ENCODE peak calls at places on chromosomes 5 and 9, in four cellular contexts. One of them, this sample, is unnamed.
A peak's percentile ranks its signal among the peaks of the same experiment; 100 is the strongest.

GRCh38 chr9:5949103-5949699 is 58.5 kb downstream of the MLANA start:
- DNase-seq in A549: no peak
- DNase-seq in neural progenitor cell: no peak
- DNase-seq in brain microvascular endothelial cell: no peak
- DNase-seq in this sample: peak; percentile 27

GRCh38 chr9:99046542-99047071 is 58.3 kb upstream of the TGFBR1 start:
- DNase-seq in neural progenitor cell: no peak
- DNase-seq in A549: no peak
- DNase-seq in brain microvascular endothelial cell: no peak
- DNase-seq in this sample: no peak

GRCh38 chr9:122140368-122141193 is 19.0 kb downstream of the NDUFA8 start:
- DNase-seq in neural progenitor cell: no peak
- DNase-seq in A549: no peak
- DNase-seq in brain microvascular endothelial cell: no peak
- DNase-seq in this sample: no peak

GRCh38 chr9:35942286-35942685 is 15.7 kb downstream of the OR2S2 start:
- DNase-seq in brain microvascular endothelial cell: no peak
- DNase-seq in A549: no peak
- DNase-seq in neural progenitor cell: no peak
- DNase-seq in this sample: no peak

GRCh38 chr9:2106666-2107065 is 91.5 kb downstream of the SMARCA2 start:
- DNase-seq in neural progenitor cell: no peak
- DNase-seq in A549: no peak
- DNase-seq in brain microvascular endothelial cell: no peak
- DNase-seq in this sample: no peak

GRCh38 chr5:176629853-176630680 is at the start of the genes EIF4E1B and SNCB:
- DNase-seq in neural progenitor cell: peak; percentile 87
- DNase-seq in brain microvascular endothelial cell: peak; percentile 38
- DNase-seq in A549: peak; percentile 64
- DNase-seq in this sample: peak; percentile 70

GRCh38 chr9:113523421-113524141 is 60.1 kb downstream of the RGS3 start:
- DNase-seq in brain microvascular endothelial cell: peak; percentile 25
- DNase-seq in neural progenitor cell: no peak
- DNase-seq in A549: no peak
- DNase-seq in this sample: no peak

GRCh38 chr5:138352071-138352721 is at the start of gene KDM3B:
- DNase-seq in A549: peak; percentile 87
- DNase-seq in neural progenitor cell: peak; percentile 93
- DNase-seq in brain microvascular endothelial cell: peak; percentile 69
- DNase-seq in this sample: peak; percentile 93

GRCh38 chr5:169071-169727 is 22.1 kb upstream of the LRRC14B start:
- DNase-seq in A549: no peak
- DNase-seq in brain microvascular endothelial cell: peak; percentile 84
- DNase-seq in neural progenitor cell: no peak
- DNase-seq in this sample: no peak

GRCh38 chr9:131382850-131383729 is 10.8 kb upstream of the PRRC2B start:
- DNase-seq in brain microvascular endothelial cell: peak; percentile 58
- DNase-seq in neural progenitor cell: peak; percentile 93
- DNase-seq in A549: peak; percentile 69
- DNase-seq in this sample: peak; percentile 92

GRCh38 chr9:133527444-133527920 is 2.7 kb upstream of the MYMK start:
- DNase-seq in A549: no peak
- DNase-seq in neural progenitor cell: peak; percentile 51
- DNase-seq in brain microvascular endothelial cell: no peak
- DNase-seq in this sample: no peak

GRCh38 chr9:134996591-134997530 is 79.1 kb upstream of the FCN1 start:
- DNase-seq in brain microvascular endothelial cell: no peak
- DNase-seq in neural progenitor cell: no peak
- DNase-seq in A549: no peak
- DNase-seq in this sample: no peak

GRCh38 chr5:40687316-40687715 is 7.6 kb downstream of the PTGER4 start:
- DNase-seq in brain microvascular endothelial cell: no peak
- DNase-seq in neural progenitor cell: no peak
- DNase-seq in A549: no peak
- DNase-seq in this sample: no peak

GRCh38 chr5:150438873-150439546 is 10.5 kb downstream of the RPS14 start:
- DNase-seq in neural progenitor cell: peak; percentile 79
- DNase-seq in A549: peak; percentile 83
- DNase-seq in brain microvascular endothelial cell: no peak
- DNase-seq in this sample: peak; percentile 85

GRCh38 chr5:9774472-9775079 is 144.4 kb upstream of the TAS2R1 start:
- DNase-seq in neural progenitor cell: peak; percentile 15
- DNase-seq in A549: no peak
- DNase-seq in brain microvascular endothelial cell: peak; percentile 90
- DNase-seq in this sample: peak; percentile 89

GRCh38 chr5:35859101-35859661 is 2.5 kb downstream of the IL7R start:
- DNase-seq in A549: no peak
- DNase-seq in neural progenitor cell: peak; percentile 39
- DNase-seq in brain microvascular endothelial cell: no peak
- DNase-seq in this sample: no peak

GRCh38 chr5:19790811-19791466 is 197.1 kb downstream of the CDH18 start:
- DNase-seq in A549: no peak
- DNase-seq in brain microvascular endothelial cell: no peak
- DNase-seq in neural progenitor cell: no peak
- DNase-seq in this sample: no peak

GRCh38 chr5:161115941-161116340 is 263.9 kb upstream of the ATP10B start:
- DNase-seq in A549: no peak
- DNase-seq in neural progenitor cell: no peak
- DNase-seq in brain microvascular endothelial cell: no peak
- DNase-seq in this sample: no peak

GRCh38 chr5:64637144-64637543 is 53.2 kb upstream of the SHISAL2B start:
- DNase-seq in brain microvascular endothelial cell: no peak
- DNase-seq in neural progenitor cell: no peak
- DNase-seq in A549: no peak
- DNase-seq in this sample: peak; percentile 48

GRCh38 chr9:22073349-22073748 is 64.2 kb upstream of the CDKN2B start:
- DNase-seq in brain microvascular endothelial cell: no peak
- DNase-seq in neural progenitor cell: no peak
- DNase-seq in A549: no peak
- DNase-seq in this sample: no peak

GRCh38 chr5:59744531-59744992 is 149.0 kb downstream of the PDE4D start:
- DNase-seq in neural progenitor cell: no peak
- DNase-seq in A549: peak; percentile 33
- DNase-seq in brain microvascular endothelial cell: peak; percentile 46
- DNase-seq in this sample: no peak

GRCh38 chr5:59749782-59750520 is 143.6 kb downstream of the PDE4D start:
- DNase-seq in brain microvascular endothelial cell: no peak
- DNase-seq in neural progenitor cell: no peak
- DNase-seq in A549: no peak
- DNase-seq in this sample: no peak

GRCh38 chr5:59741599-59741998 is 151.9 kb downstream of the PDE4D start:
- DNase-seq in brain microvascular endothelial cell: no peak
- DNase-seq in neural progenitor cell: no peak
- DNase-seq in A549: no peak
- DNase-seq in this sample: no peak

GRCh38 chr5:59745422-59745863 is 148.1 kb downstream of the PDE4D start:
- DNase-seq in brain microvascular endothelial cell: peak; percentile 91
- DNase-seq in A549: peak; percentile 38
- DNase-seq in neural progenitor cell: no peak
- DNase-seq in this sample: no peak

DNA sequence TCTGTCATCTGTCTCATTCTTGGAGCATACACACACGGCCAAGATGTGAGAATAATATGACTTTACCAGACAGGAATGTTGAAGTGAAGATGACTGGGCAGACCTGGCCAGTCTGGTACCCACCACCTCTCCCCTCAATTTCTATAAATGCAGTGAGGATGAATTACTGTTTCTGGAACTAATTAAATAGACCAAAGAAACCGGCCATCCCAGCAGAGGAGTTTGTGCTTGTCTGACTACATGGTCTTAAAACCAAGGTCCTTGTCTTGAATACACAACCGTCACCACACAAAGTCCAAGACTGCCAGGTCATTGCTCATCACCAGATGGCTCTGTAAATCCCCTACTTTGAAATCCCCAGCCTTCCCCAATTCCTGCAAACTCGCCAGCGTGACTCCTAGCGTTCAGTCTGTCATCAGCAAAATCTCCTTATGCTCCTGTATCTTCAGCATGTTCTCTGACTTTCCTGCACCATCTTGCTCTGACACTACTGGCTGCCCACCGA is 147.2 kb downstream of the PDE4D start:
- DNase-seq in A549: peak; percentile 53
- DNase-seq in brain microvascular endothelial cell: peak; percentile 74
- DNase-seq in neural progenitor cell: no peak
- DNase-seq in this sample: no peak
- H3K27ac ChIP-seq in A549: peak overlapping the region; percentile 80
- H3K27ac ChIP-seq in brain microvascular endothelial cell: peak overlapping the region; percentile 95
- H3K27ac ChIP-seq in neural progenitor cell: no peak overlapping the region
- H3K27ac ChIP-seq in this sample: no peak overlapping the region

DNA sequence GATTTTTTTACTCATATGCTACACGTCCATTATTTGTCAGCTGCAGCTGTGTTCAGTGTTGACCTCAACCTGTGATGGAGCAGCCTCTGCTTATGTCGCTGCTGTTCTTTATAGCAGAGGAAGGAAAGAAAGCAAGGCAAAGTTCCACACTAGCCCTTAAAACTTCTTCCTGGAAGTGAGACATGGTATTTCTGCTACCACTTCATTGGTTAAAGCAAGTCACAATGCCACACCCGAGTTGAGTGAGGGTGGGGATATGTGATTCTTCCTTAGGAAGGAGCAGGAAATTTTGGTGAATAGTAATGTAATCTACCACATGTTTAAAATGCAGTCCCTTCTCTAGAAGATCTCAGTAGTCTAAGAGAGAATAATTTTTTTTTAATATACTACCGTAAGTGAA is 224.8 kb upstream of the DMRT1 start:
- DNase-seq in brain microvascular endothelial cell: no peak
- DNase-seq in A549: no peak
- DNase-seq in neural progenitor cell: no peak
- DNase-seq in this sample: no peak
- H3K27ac ChIP-seq in brain microvascular endothelial cell: no peak overlapping the region
- H3K27ac ChIP-seq in A549: no peak overlapping the region
- H3K27ac ChIP-seq in neural progenitor cell: no peak overlapping the region
- H3K27ac ChIP-seq in this sample: no peak overlapping the region

DNA sequence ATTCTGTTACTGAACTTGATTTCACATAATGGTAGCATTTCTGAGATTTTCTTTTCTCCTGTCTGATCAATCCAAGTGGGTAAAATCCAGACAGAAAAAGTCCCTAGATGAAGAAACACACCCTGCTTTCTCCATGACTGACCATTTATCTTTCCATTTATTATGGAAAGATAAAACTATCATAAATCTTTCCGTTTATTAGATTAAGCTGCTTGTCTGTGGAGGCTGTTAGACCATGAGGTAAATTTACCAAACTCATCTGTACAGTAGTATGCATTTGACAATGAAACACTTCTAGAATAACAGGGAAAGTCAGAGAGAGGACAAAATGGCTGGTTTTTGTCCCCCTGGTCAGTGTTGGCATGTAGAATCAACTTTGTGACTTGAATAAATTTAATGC is 491.2 kb upstream of the SEMA6A start:
- DNase-seq in brain microvascular endothelial cell: no peak
- DNase-seq in A549: no peak
- DNase-seq in neural progenitor cell: no peak
- DNase-seq in this sample: no peak
- H3K27ac ChIP-seq in brain microvascular endothelial cell: no peak overlapping the region
- H3K27ac ChIP-seq in A549: no peak overlapping the region
- H3K27ac ChIP-seq in neural progenitor cell: no peak overlapping the region
- H3K27ac ChIP-seq in this sample: no peak overlapping the region

DNA sequence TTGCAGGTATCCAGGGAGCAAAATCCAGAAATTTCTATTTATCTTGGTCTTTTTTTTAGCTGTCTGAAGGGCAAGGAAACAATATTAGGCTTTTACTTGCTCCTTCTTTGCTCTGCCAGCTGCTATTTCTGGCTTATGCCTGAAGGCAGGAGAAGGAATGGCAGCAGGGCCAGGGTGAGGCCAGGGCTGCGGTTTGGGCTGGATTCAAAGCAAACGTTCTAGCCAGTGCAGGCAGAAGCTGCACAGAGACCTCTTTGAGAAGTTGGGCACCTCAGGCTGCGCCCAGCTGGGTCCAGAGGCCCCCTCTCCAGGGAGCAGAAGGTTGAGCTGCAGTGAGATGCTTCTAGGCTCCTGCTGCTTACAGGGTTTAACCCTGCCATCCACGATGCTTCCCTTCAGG is 201.1 kb downstream of the ADCY2 start:
- DNase-seq in A549: no peak
- DNase-seq in brain microvascular endothelial cell: no peak
- DNase-seq in neural progenitor cell: no peak
- DNase-seq in this sample: no peak
- H3K27ac ChIP-seq in A549: no peak overlapping the region
- H3K27ac ChIP-seq in brain microvascular endothelial cell: no peak overlapping the region
- H3K27ac ChIP-seq in neural progenitor cell: no peak overlapping the region
- H3K27ac ChIP-seq in this sample: no peak overlapping the region

DNA sequence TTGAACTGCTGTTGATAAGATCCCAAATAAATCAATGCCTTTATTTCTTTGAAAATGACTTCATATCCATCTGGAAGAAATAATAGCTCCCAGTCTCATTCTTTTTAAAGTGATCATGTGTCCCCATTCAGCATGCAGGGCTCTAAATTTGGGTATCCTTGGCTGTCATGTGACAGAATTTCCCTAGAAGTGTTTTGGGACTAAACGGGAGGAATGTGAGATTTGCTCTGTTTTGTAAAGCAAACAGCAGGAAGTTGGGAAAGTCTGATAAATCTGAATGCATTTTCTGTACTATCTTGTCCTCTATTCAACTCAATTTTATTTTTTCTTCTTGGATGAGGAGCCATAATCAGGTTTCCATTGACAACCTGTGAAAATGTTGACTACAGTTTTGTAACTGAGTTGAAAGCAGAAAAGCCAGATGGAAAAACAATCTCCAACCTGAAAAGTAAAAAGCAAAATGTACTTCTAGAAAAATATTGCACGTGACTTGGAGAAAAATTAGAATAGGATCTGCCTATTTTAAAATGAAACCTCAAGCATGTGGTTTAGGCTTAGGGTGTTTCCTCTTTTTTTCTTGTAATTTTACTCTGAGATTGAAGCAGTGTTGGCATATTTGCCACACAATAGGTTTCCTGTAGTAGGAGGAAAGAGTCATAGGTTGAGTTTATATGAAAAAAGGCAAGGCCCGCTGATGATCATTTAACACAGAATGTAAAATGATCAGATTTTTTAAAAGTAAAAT is 76.2 kb upstream of the IL6ST start:
- DNase-seq in neural progenitor cell: no peak
- DNase-seq in A549: no peak
- DNase-seq in brain microvascular endothelial cell: no peak
- DNase-seq in this sample: no peak
- H3K27ac ChIP-seq in neural progenitor cell: no peak overlapping the region
- H3K27ac ChIP-seq in A549: peak overlapping the region; percentile 44
- H3K27ac ChIP-seq in brain microvascular endothelial cell: no peak overlapping the region
- H3K27ac ChIP-seq in this sample: no peak overlapping the region

DNA sequence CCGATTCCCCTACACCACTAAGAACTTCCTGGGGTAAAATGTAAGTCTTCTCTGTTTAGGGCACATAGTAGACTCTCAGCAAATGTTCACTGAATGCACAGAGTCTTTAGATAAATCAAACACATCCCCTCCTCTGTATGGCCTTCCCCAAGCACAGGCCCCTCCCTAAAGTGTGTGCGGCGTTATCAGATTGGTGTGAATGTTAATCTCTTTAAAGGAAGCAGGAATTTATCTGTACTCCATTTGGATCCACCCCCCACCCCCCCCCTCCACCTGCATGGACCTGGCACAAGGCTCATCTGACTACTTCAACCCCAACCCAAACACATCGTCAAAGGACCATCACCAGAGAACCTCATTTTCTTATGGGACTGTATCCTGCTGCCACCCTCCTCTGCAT is 6.3 kb downstream of the PCDH1 start:
- DNase-seq in brain microvascular endothelial cell: no peak
- DNase-seq in neural progenitor cell: peak; percentile 36
- DNase-seq in A549: no peak
- DNase-seq in this sample: no peak
- H3K27ac ChIP-seq in brain microvascular endothelial cell: no peak overlapping the region
- H3K27ac ChIP-seq in neural progenitor cell: peak overlapping the region; percentile 99
- H3K27ac ChIP-seq in A549: no peak overlapping the region
- H3K27ac ChIP-seq in this sample: no peak overlapping the region

This sample was measured in mesendoderm.